ENCODE peak calls at places on chromosomes 12 and 14, in seven cellular contexts. U is mucosa of descending colon, T is cardiac muscle cell, M is breast epithelium, G is IMR-90, E is HepG2, A is mesothelial cell of epicardium. P is an unnamed sample.

GRCh38 chr14:61615743-61616523 is 79.4 kb upstream of the HIF1A start:
- DNase-seq in U (no peak), T (peak), M (no peak), G (no peak), E (no peak), A (no peak), P (no peak)

GRCh38 chr12:112450725-112451124 is 32.0 kb downstream of the PTPN11 start:
- DNase-seq in U (no peak), T (no peak), M (no peak), G (no peak), E (no peak), A (no peak), P (no peak)

GRCh38 chr12:18373176-18373575 is 111.9 kb downstream of the PIK3C2G start:
- DNase-seq in U (no peak), T (no peak), M (no peak), G (no peak), E (no peak), A (no peak), P (no peak)

GRCh38 chr12:27554421-27555186 is 30.6 kb downstream of the PPFIBP1 start:
- DNase-seq in U (no peak), T (peak), M (peak), G (no peak), E (no peak), A (no peak), P (peak)

GRCh38 chr12:56256326-56256960 is 1.7 kb downstream of the ANKRD52 start:
- DNase-seq in U (no peak), T (peak), M (no peak), G (peak), E (no peak), A (no peak), P (peak)

GRCh38 chr14:99055019-99055418 is 217.0 kb downstream of the BCL11B start:
- DNase-seq in U (no peak), T (no peak), M (no peak), G (no peak), E (no peak), A (no peak), P (no peak)

GRCh38 chr14:73741386-73741875 is 27.2 kb upstream of the PNMA1 start:
- DNase-seq in U (peak), T (peak), M (no peak), G (peak), E (peak), A (no peak), P (no peak)

GRCh38 chr12:4918950-4919660 is 9.4 kb downstream of the KCNA1 start:
- DNase-seq in U (no peak), T (peak), M (peak), G (no peak), E (no peak), A (no peak), P (no peak)

GRCh38 chr14:38255673-38256357 is at the start of gene CLEC14A:
- DNase-seq in U (peak), T (no peak), M (no peak), G (no peak), E (no peak), A (peak), P (peak)

GRCh38 chr12:100375023-100375737 is 18.3 kb downstream of the SLC17A8 start:
- DNase-seq in U (no peak), T (peak), M (no peak), G (peak), E (no peak), A (no peak), P (peak)

DNA sequence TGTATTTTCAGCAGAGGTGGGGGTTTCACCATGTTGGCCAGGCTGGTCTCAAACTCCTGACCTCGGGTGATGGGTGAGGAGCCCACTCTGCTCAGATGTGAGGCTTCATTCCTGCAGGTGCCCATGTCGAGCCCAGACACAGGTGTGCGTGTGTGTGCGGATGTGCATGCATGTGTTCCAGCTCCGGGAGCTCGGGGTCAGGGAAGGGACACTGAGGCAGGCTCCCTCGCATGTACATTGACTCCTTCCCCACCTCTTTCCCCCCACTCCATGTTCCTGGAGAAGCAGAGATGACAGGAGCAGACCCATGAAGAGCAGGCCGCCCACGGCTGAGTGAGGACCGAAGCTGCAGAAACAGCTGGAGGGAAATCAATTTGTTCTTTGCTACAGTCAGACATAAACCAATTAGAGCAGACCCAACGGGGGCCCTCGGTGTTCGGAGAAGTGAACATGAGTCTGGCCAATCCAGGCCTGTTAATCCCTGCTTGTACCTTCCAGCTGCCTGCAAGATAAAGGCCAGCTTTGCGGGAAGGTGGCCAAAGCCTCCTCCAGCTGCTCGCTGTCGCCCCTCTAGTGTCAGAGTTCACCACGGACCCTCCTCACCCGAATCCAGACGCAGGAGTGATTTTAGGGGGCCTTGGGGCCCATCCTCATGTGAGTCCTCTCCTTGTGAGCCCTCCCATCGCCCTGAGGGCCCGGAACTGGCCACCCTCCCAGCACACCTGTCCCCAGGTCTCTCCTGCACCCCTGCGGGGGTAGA is 321.0 kb upstream of the RTL1 start:
- DNase-seq in U (no peak), T (no peak), M (no peak), G (no peak), E (no peak), A (no peak), P (no peak)
- TF ChIP-seq CTCF in U (no peak), T (no peak), M (no peak), G (no peak), E (no peak), A (no peak), P (no peak)

GRCh38 chr14:71856199-71856919 is 75.9 kb upstream of the RGS6 start:
- DNase-seq in U (no peak), T (no peak), M (no peak), G (no peak), E (no peak), A (no peak), P (peak)

GRCh38 chr14:71852201-71852600 is 80.0 kb upstream of the RGS6 start:
- DNase-seq in U (no peak), T (peak), M (no peak), G (no peak), E (no peak), A (no peak), P (no peak)

DNA sequence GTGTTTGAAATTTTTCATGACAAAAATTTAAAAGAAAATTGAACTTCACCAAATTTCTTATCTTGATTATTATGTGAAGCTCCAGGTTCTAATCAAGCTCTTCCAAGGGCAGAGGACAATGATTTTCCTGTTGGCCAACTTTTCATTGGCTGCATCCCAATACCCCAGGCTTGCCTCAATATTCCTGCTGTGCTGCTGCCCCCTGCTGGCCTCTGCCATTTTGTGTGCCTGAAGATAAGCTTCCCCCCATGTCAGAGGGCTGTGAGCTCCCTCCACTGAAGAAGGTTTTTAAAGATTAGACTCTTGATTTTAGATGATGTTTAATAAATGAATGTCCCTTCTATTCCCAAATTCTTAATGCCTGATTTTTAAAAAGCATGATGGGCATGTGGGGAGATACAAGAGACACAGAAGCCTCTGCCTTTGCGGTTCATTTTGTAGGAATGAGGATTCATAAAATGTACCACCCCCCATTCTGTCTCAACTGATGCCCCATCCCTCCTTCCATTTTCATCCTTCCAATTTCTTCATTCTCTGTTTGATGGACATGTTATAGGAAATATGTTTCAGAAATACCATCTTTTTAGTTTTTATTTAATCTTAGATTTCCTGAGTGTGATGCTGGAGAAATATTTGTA is 76.7 kb upstream of the RGS6 start:
- DNase-seq in U (peak), T (peak), M (no peak), G (peak), E (peak), A (no peak), P (peak)
- TF ChIP-seq CTCF in U (no peak), T (peak), M (no peak), G (peak), E (peak), A (peak), P (peak)

GRCh38 chr14:104598461-104599273 is 5.9 kb downstream of the TMEM179 start:
- DNase-seq in U (no peak), T (no peak), M (no peak), G (no peak), E (no peak), A (no peak), P (peak)
- TF ChIP-seq CTCF in U (no peak), T (no peak), M (no peak), G (no peak), E (no peak), A (no peak), P (no peak)

GRCh38 chr12:59651230-59651920 is 55.5 kb downstream of the SLC16A7 start:
- DNase-seq in U (no peak), T (peak), M (no peak), G (peak), E (peak), A (no peak), P (no peak)

GRCh38 chr12:59649203-59649602 is 53.4 kb downstream of the SLC16A7 start:
- DNase-seq in U (no peak), T (peak), M (no peak), G (peak), E (peak), A (no peak), P (no peak)

GRCh38 chr12:59654061-59654460 is 58.2 kb downstream of the SLC16A7 start:
- DNase-seq in U (no peak), T (no peak), M (no peak), G (no peak), E (no peak), A (no peak), P (no peak)

GRCh38 chr12:59652098-59652497 is 56.3 kb downstream of the SLC16A7 start:
- DNase-seq in U (no peak), T (no peak), M (no peak), G (no peak), E (no peak), A (no peak), P (no peak)

DNA sequence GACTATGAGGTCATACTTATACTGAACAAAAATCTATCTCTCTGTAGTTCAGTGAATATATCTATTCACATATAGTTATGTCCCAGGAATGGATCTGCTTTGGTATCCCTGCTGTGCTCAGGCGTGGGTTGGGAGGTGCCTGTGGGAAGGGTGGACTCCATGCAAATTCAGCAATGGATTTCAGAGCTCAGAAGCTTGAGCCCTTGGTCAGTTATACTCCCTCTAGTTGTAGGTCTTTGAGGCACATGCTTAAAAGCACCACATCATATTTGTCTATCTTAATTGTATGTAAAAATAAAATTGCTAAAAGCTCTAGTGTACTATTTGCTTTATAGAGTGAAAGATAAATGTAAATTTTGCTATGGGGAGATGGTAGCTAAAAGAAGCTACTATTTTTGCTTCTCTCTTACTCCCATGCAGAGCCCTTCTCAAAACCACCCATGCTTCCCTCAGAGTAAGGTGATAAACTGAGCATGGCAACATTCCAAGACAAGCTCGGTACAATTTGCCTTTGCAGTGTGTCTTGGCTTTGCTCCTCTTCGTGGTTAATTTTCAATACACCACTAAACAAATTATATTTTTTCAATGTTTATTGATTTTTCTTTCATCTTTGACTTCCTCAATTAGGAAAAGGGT is 54.9 kb downstream of the SLC16A7 start:
- DNase-seq in U (no peak), T (peak), M (no peak), G (peak), E (no peak), A (no peak), P (no peak)
- TF ChIP-seq CTCF in U (no peak), T (peak), M (no peak), G (no peak), E (no peak), A (no peak), P (no peak)

GRCh38 chr14:32382704-32383103 is 53.6 kb downstream of the AKAP6 start:
- DNase-seq in U (no peak), T (peak), M (no peak), G (no peak), E (no peak), A (no peak), P (peak)
- TF ChIP-seq CTCF in U (no peak), T (peak), M (no peak), G (peak), E (peak), A (no peak), P (no peak)

GRCh38 chr14:29528889-29529288 is 398.8 kb downstream of the PRKD1 start:
- DNase-seq in U (no peak), T (peak), M (no peak), G (no peak), E (no peak), A (no peak), P (no peak)

GRCh38 chr14:29527286-29527685 is 400.4 kb downstream of the PRKD1 start:
- DNase-seq in U (no peak), T (no peak), M (no peak), G (no peak), E (no peak), A (no peak), P (no peak)

GRCh38 chr14:29529418-29529817 is 398.2 kb downstream of the PRKD1 start:
- DNase-seq in U (no peak), T (peak), M (no peak), G (peak), E (peak), A (no peak), P (peak)
- TF ChIP-seq CTCF in U (no peak), T (peak), M (no peak), G (peak), E (peak), A (peak), P (peak)

GRCh38 chr14:28596336-28596735 is 170.3 kb upstream of the FOXG1 start:
- DNase-seq in U (no peak), T (peak), M (no peak), G (no peak), E (no peak), A (no peak), P (no peak)
- TF ChIP-seq CTCF in U (no peak), T (peak), M (no peak), G (no peak), E (no peak), A (peak), P (no peak)

DNA sequence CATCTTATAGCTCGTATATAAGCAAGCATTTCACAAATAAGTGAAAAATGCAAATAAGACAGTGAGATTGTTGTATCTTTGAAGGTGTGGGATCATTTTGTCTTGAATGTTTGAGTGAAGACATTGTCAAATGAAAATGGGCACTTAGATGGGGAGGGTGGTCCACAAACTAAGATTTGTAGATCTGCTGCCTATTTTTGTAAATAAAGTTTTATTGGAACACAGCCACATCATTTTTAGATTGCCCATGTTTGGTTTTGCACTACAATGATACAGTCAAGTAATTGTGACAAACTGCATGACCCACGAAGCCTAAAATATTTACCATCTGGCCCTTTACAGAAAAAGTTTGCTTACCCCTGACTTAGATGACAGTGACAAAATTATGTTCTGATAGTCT is 156.7 kb downstream of the PAH start:
- DNase-seq in U (no peak), T (no peak), M (no peak), G (no peak), E (no peak), A (no peak), P (no peak)
- TF ChIP-seq CTCF in U (no peak), T (no peak), M (no peak), G (no peak), E (no peak), A (no peak), P (no peak)

GRCh38 chr12:20596036-20596435 is 99.1 kb upstream of the SLCO1C1 start:
- DNase-seq in U (no peak), T (no peak), M (no peak), G (no peak), E (no peak), A (no peak), P (no peak)

GRCh38 chr12:20602671-20603402 is 92.3 kb upstream of the SLCO1C1 start:
- DNase-seq in U (no peak), T (peak), M (no peak), G (peak), E (no peak), A (no peak), P (no peak)

GRCh38 chr12:20599757-20600156 is 95.4 kb upstream of the SLCO1C1 start:
- DNase-seq in U (no peak), T (no peak), M (no peak), G (no peak), E (no peak), A (no peak), P (no peak)

GRCh38 chr12:20604408-20604807 is 90.7 kb upstream of the SLCO1C1 start:
- DNase-seq in U (no peak), T (no peak), M (no peak), G (no peak), E (no peak), A (no peak), P (no peak)

GRCh38 chr12:20601668-20602280 is 93.4 kb upstream of the SLCO1C1 start:
- DNase-seq in U (no peak), T (peak), M (no peak), G (peak), E (peak), A (no peak), P (no peak)
- TF ChIP-seq CTCF in U (no peak), T (peak), M (no peak), G (peak), E (peak), A (peak), P (no peak)

GRCh38 chr14:101843038-101843437 is 81.5 kb downstream of the PPP2R5C start:
- DNase-seq in U (no peak), T (no peak), M (no peak), G (no peak), E (no peak), A (no peak), P (no peak)

GRCh38 chr14:101845496-101845895 is 84.0 kb downstream of the PPP2R5C start:
- DNase-seq in U (no peak), T (no peak), M (no peak), G (no peak), E (no peak), A (no peak), P (no peak)

GRCh38 chr14:101844752-101845151 is 83.2 kb downstream of the PPP2R5C start:
- DNase-seq in U (no peak), T (no peak), M (no peak), G (no peak), E (no peak), A (no peak), P (no peak)

GRCh38 chr14:101844219-101844618 is 82.7 kb downstream of the PPP2R5C start:
- DNase-seq in U (peak), T (no peak), M (no peak), G (no peak), E (no peak), A (no peak), P (no peak)

GRCh38 chr14:101843665-101844064 is 82.2 kb downstream of the PPP2R5C start:
- DNase-seq in U (no peak), T (no peak), M (no peak), G (no peak), E (no peak), A (no peak), P (no peak)
- TF ChIP-seq CTCF in U (no peak), T (no peak), M (no peak), G (peak), E (peak), A (no peak), P (peak)